ENCODE peak calls at places on chromosome 14, in seven cellular contexts. P, S, B, I, U, L and D are unnamed samples.

GRCh38 chr14:85516239-85517112 is 13.5 kb upstream of the FLRT2 start:
- DNase-seq in P (no peak), I (no peak), L (no peak), U (no peak), S (no peak), B (no peak), D (no peak)

GRCh38 chr14:68386950-68387779 is 405.7 kb downstream of the ZFP36L1 start:
- DNase-seq in U (no peak), I (no peak), P (no peak), B (no peak), L (no peak), S (no peak), D (no peak)

GRCh38 chr14:33184587-33184986 is 245.9 kb downstream of the NPAS3 start:
- DNase-seq in I (no peak), U (peak), S (no peak), L (no peak), P (no peak), B (no peak), D (no peak)

GRCh38 chr14:51004352-51004800 is 60.1 kb upstream of the PYGL start:
- DNase-seq in P (no peak), S (no peak), U (peak), I (no peak), B (no peak), L (no peak), D (peak)

GRCh38 chr14:65574611-65575010 is 162.1 kb downstream of the FUT8 start:
- DNase-seq in S (no peak), U (no peak), B (no peak), I (no peak), L (no peak), P (no peak), D (no peak)

GRCh38 chr14:60691383-60692113 is 32.6 kb downstream of the SIX4 start:
- DNase-seq in U (no peak), B (no peak), L (no peak), I (no peak), S (no peak), P (no peak), D (no peak)

GRCh38 chr14:31207287-31207745 is 277 bp downstream of the HECTD1 start:
- DNase-seq in U (peak), S (no peak), L (peak), B (no peak), I (no peak), P (no peak), D (no peak)

GRCh38 chr14:67837011-67837624 is 17.5 kb downstream of the RAD51B start:
- DNase-seq in L (no peak), S (peak), B (peak), U (peak), I (no peak), P (peak), D (peak)

GRCh38 chr14:23054000-23054811 is 3.1 kb downstream of the CDH24 start:
- DNase-seq in P (no peak), U (no peak), I (no peak), B (peak), S (no peak), L (no peak), D (no peak)

GRCh38 chr14:30355431-30355913 is 203.5 kb upstream of the G2E3 start:
- DNase-seq in S (no peak), L (no peak), I (no peak), U (peak), P (no peak), B (peak), D (no peak)

GRCh38 chr14:98234208-98234607 is 1037.8 kb downstream of the BCL11B start:
- DNase-seq in I (no peak), P (no peak), S (no peak), L (no peak), B (no peak), U (peak), D (no peak)

GRCh38 chr14:91509083-91509877 is 830 bp downstream of the PPP4R3A start:
- DNase-seq in L (no peak), P (peak), B (peak), I (peak), S (peak), U (peak), D (peak)

GRCh38 chr14:70919774-70920173 is 12.5 kb downstream of the PCNX1 start:
- DNase-seq in B (no peak), U (peak), S (no peak), L (no peak), I (no peak), P (no peak), D (no peak)

GRCh38 chr14:103156733-103157411 is 33.6 kb downstream of the TNFAIP2 start:
- DNase-seq in I (no peak), S (no peak), P (no peak), U (no peak), B (no peak), L (no peak), D (no peak)

GRCh38 chr14:90545966-90546751 is 149.3 kb downstream of the CALM1 start:
- DNase-seq in S (no peak), P (no peak), B (peak), I (no peak), U (no peak), L (peak), D (no peak)

GRCh38 chr14:65791551-65791981 is 379.0 kb downstream of the FUT8 start:
- DNase-seq in I (no peak), L (no peak), S (no peak), P (no peak), B (peak), U (peak), D (no peak)

GRCh38 chr14:85634205-85634604 is 104.3 kb downstream of the FLRT2 start:
- DNase-seq in P (no peak), S (no peak), L (no peak), U (no peak), B (no peak), I (no peak), D (no peak)

GRCh38 chr14:95319312-95320075 is at the start of gene CLMN:
- DNase-seq in S (peak), I (peak), L (no peak), B (peak), P (peak), U (no peak), D (no peak)

GRCh38 chr14:67987596-67987995 is 168.0 kb downstream of the RAD51B start:
- DNase-seq in L (no peak), P (no peak), U (peak), B (no peak), S (no peak), I (no peak), D (no peak)

GRCh38 chr14:106879241-106879640 is 1352.9 kb downstream of the TMEM121 start:
- DNase-seq in L (no peak), I (peak), U (no peak), S (peak), B (peak), P (no peak), D (no peak)

GRCh38 chr14:100285021-100285912 is 21.0 kb downstream of the SLC25A29 start:
- DNase-seq in L (no peak), B (peak), S (peak), P (peak), I (peak), U (no peak), D (peak)

GRCh38 chr14:87567926-87568325 is 425.1 kb downstream of the GALC start:
- DNase-seq in B (no peak), U (no peak), S (no peak), P (no peak), L (no peak), I (no peak), D (no peak)

GRCh38 chr14:84127430-84127829 is 1402.5 kb upstream of the FLRT2 start:
- DNase-seq in B (no peak), P (no peak), S (no peak), U (no peak), I (no peak), L (no peak), D (no peak)

GRCh38 chr14:71532790-71533189 is 399.4 kb upstream of the RGS6 start:
- DNase-seq in I (no peak), U (no peak), P (no peak), L (no peak), S (no peak), B (no peak), D (no peak)

GRCh38 chr14:93951798-93952540 is 24.4 kb downstream of the ASB2 start:
- DNase-seq in P (no peak), B (no peak), U (peak), S (peak), L (no peak), I (no peak), D (no peak)

GRCh38 chr14:104436047-104436531 is 143.5 kb upstream of the C14orf180 start:
- DNase-seq in I (peak), B (peak), L (no peak), U (peak), P (peak), S (no peak), D (peak)

GRCh38 chr14:90137807-90138206 is 76.0 kb downstream of the KCNK13 start:
- DNase-seq in L (no peak), U (no peak), P (no peak), I (no peak), S (no peak), B (no peak), D (no peak)

GRCh38 chr14:65704850-65705249 is 292.3 kb downstream of the FUT8 start:
- DNase-seq in L (no peak), S (no peak), U (peak), B (no peak), P (no peak), I (no peak), D (no peak)

GRCh38 chr14:52678591-52678990 is 16.8 kb downstream of the ERO1A start:
- DNase-seq in U (no peak), P (no peak), L (no peak), I (no peak), B (no peak), S (no peak), D (no peak)

GRCh38 chr14:55731881-55732498 is 152.0 kb downstream of the KTN1 start:
- DNase-seq in P (peak), I (no peak), B (no peak), L (no peak), S (no peak), U (no peak), D (no peak)

GRCh38 chr14:104343294-104343625 is 204.9 kb downstream of the KIF26A start:
- DNase-seq in P (no peak), S (no peak), U (no peak), B (no peak), L (no peak), I (no peak), D (no peak)

GRCh38 chr14:64659366-64659765 is 44.9 kb upstream of the PLEKHG3 start:
- DNase-seq in I (no peak), P (no peak), U (no peak), L (no peak), S (no peak), B (no peak), D (no peak)

GRCh38 chr14:102215071-102215470 is 75.4 kb downstream of the WDR20 start:
- DNase-seq in P (no peak), B (peak), L (peak), I (no peak), S (no peak), U (peak), D (no peak)

GRCh38 chr14:104285483-104285790 is 147.1 kb downstream of the KIF26A start:
- DNase-seq in L (no peak), P (no peak), I (no peak), B (no peak), S (no peak), U (no peak), D (no peak)

GRCh38 chr14:93231129-93231979 is 24.3 kb downstream of the UBR7 start:
- DNase-seq in I (no peak), B (peak), L (peak), S (no peak), P (no peak), U (peak), D (no peak)